ENCODE peak calls at places on chromosomes 11 and 22, in nine cellular contexts. R is NCI-H345; V is fibroblast of the aortic adventitia; B is stimulated activated CD4-positive, alpha-beta T cell treated with anti-CD3 and anti-CD28 coated beads, Interleukin-2, amount 100 ng/mL, for 48 hours; E is GM20000; C is spleen; A is ELR; T is iris pigment epithelial cell; G is midbrain. S is an unnamed sample.

GRCh38 chr11:70545626-70545945 is 147.3 kb downstream of the CTTN start:
- DNase-seq in R (no peak), V (no peak), B (no peak), E (no peak), C (peak; percentile 49), A (no peak), T (no peak), G (no peak), S (no peak)

GRCh38 chr11:32309541-32310217 is 125.7 kb downstream of the WT1 start:
- DNase-seq in R (no peak), V (no peak), B (no peak), E (no peak), C (no peak), A (no peak), T (peak; percentile 14), G (no peak), S (no peak)

GRCh38 chr11:13141731-13142724 is 132.9 kb downstream of the RASSF10 start:
- DNase-seq in R (no peak), V (no peak), B (no peak), E (no peak), C (no peak), A (no peak), T (no peak), G (no peak), S (no peak)

GRCh38 chr22:44638966-44639739 is 62.9 kb upstream of the PRR5 start:
- DNase-seq in R (no peak), V (peak; percentile 37), B (no peak), E (no peak), C (peak; percentile 54), A (no peak), T (no peak), G (peak; percentile 36), S (no peak)

GRCh38 chr11:125207866-125208425 is 43.4 kb downstream of the PKNOX2 start:
- DNase-seq in R (no peak), V (peak; percentile 64), B (no peak), E (no peak), C (no peak), A (no peak), T (peak; percentile 25), G (no peak), S (no peak)

GRCh38 chr22:49735411-49736311 is 92.0 kb downstream of the BRD1 start:
- DNase-seq in R (no peak), V (no peak), B (no peak), E (no peak), C (no peak), A (no peak), T (no peak), G (no peak), S (no peak)

GRCh38 chr11:62687508-62688396 is 1.6 kb downstream of the LRRN4CL start:
- DNase-seq in R (no peak), V (no peak), B (no peak), E (no peak), C (no peak), A (no peak), T (no peak), G (no peak), S (no peak)

GRCh38 chr11:61168292-61168691 is 7.1 kb upstream of the VPS37C start:
- DNase-seq in R (no peak), V (no peak), B (no peak), E (no peak), C (no peak), A (no peak), T (no peak), G (no peak), S (no peak)

GRCh38 chr11:15584158-15584557 is 469.4 kb downstream of the INSC start:
- DNase-seq in R (no peak), V (no peak), B (no peak), E (no peak), C (no peak), A (no peak), T (no peak), G (no peak), S (no peak)

GRCh38 chr22:17706451-17706900 is 67.8 kb downstream of the BID start:
- DNase-seq in R (no peak), V (peak; percentile 92), B (peak; percentile 25), E (peak; percentile 53), C (no peak), A (peak; percentile 95), T (peak; percentile 99), G (peak; percentile 68), S (peak; percentile 36)

GRCh38 chr11:22467741-22468140 is 129.6 kb downstream of the SLC17A6 start:
- DNase-seq in R (no peak), V (no peak), B (no peak), E (no peak), C (no peak), A (no peak), T (no peak), G (no peak), S (no peak)

GRCh38 chr22:50542416-50542927 is 3.2 kb upstream of the KLHDC7B start:
- DNase-seq in R (no peak), V (no peak), B (no peak), E (peak; percentile 80), C (peak; percentile 90), A (peak; percentile 44), T (peak; percentile 50), G (no peak), S (no peak)

GRCh38 chr22:39545310-39546063 is 12.9 kb upstream of the RPS19BP1 start:
- DNase-seq in R (no peak), V (peak; percentile 46), B (no peak), E (no peak), C (no peak), A (no peak), T (no peak), G (no peak), S (no peak)

GRCh38 chr11:46913484-46913883 is 4.9 kb downstream of the LRP4 start:
- DNase-seq in R (no peak), V (no peak), B (no peak), E (no peak), C (no peak), A (no peak), T (no peak), G (no peak), S (no peak)

GRCh38 chr22:45807156-45807915 is 135.7 kb downstream of the ATXN10 start:
- DNase-seq in R (no peak), V (peak; percentile 38), B (no peak), E (no peak), C (no peak), A (peak; percentile 51), T (peak; percentile 46), G (no peak), S (no peak)

GRCh38 chr11:64858467-64859401 is 14.3 kb upstream of the CDC42BPG start:
- DNase-seq in R (no peak), V (no peak), B (no peak), E (no peak), C (peak; percentile 94), A (peak; percentile 36), T (no peak), G (no peak), S (no peak)

GRCh38 chr11:36672815-36673450 is 74.9 kb upstream of the RAG2 start:
- DNase-seq in R (peak; percentile 30), V (peak; percentile 66), B (peak; percentile 8), E (peak; percentile 17), C (no peak), A (peak; percentile 62), T (peak; percentile 45), G (peak; percentile 55), S (no peak)

GRCh38 chr22:48089601-48090331 is 1327.3 kb downstream of the TBC1D22A start:
- DNase-seq in R (no peak), V (no peak), B (no peak), E (no peak), C (peak; percentile 79), A (no peak), T (peak; percentile 27), G (no peak), S (no peak)